ENCODE peak calls at places on chromosomes 5 and 9, in seven cellular contexts. One of them, this sample, is unnamed. For H3K4me1, the result is how much of the 10 kb centered on the place peaks cover.

GRCh38 chr9:7756088-7756487 is 43.5 kb downstream of the DMAC1 start:
- DNase-seq in PC-3: no peak
- DNase-seq in left ventricle myocardium inferior: no peak
- DNase-seq in IMR-90: no peak
- DNase-seq in suprapubic skin: no peak
- DNase-seq in right cardiac atrium: no peak
- DNase-seq in A549: no peak
- DNase-seq in this sample: no peak

GRCh38 chr5:139878093-139878492 is 82.5 kb downstream of the PSD2 start:
- DNase-seq in PC-3: peak
- DNase-seq in left ventricle myocardium inferior: no peak
- DNase-seq in IMR-90: no peak
- DNase-seq in suprapubic skin: no peak
- DNase-seq in right cardiac atrium: no peak
- DNase-seq in A549: no peak
- DNase-seq in this sample: no peak

GRCh38 chr5:142806769-142807377 is 36.7 kb downstream of the ARHGAP26 start:
- DNase-seq in PC-3: no peak
- DNase-seq in left ventricle myocardium inferior: no peak
- DNase-seq in IMR-90: no peak
- DNase-seq in suprapubic skin: no peak
- DNase-seq in right cardiac atrium: no peak
- DNase-seq in A549: no peak
- DNase-seq in this sample: no peak

GRCh38 chr5:149799119-149799623 is 69.1 kb downstream of the PPARGC1B start:
- DNase-seq in PC-3: peak
- DNase-seq in left ventricle myocardium inferior: peak
- DNase-seq in IMR-90: peak
- DNase-seq in suprapubic skin: no peak
- DNase-seq in right cardiac atrium: peak
- DNase-seq in A549: peak
- DNase-seq in this sample: peak

GRCh38 chr9:111937781-111938426 is 41.3 kb downstream of the UGCG start:
- DNase-seq in PC-3: no peak
- DNase-seq in left ventricle myocardium inferior: peak
- DNase-seq in IMR-90: peak
- DNase-seq in suprapubic skin: no peak
- DNase-seq in right cardiac atrium: no peak
- DNase-seq in A549: no peak
- DNase-seq in this sample: peak

GRCh38 chr5:343461-344401 is 22.2 kb downstream of the AHRR start:
- DNase-seq in PC-3: peak
- DNase-seq in left ventricle myocardium inferior: peak
- DNase-seq in IMR-90: peak
- DNase-seq in suprapubic skin: no peak
- DNase-seq in right cardiac atrium: peak
- DNase-seq in A549: peak
- DNase-seq in this sample: peak

GRCh38 chr9:31854187-31854586 is 530.3 kb upstream of the ACO1 start:
- DNase-seq in PC-3: no peak
- DNase-seq in left ventricle myocardium inferior: no peak
- DNase-seq in IMR-90: no peak
- DNase-seq in suprapubic skin: no peak
- DNase-seq in right cardiac atrium: peak
- DNase-seq in A549: no peak
- DNase-seq in this sample: no peak

GRCh38 chr9:5838884-5839571 is 6.1 kb upstream of the ERMP1 start:
- DNase-seq in PC-3: peak
- DNase-seq in left ventricle myocardium inferior: no peak
- DNase-seq in IMR-90: peak
- DNase-seq in suprapubic skin: no peak
- DNase-seq in right cardiac atrium: no peak
- DNase-seq in A549: peak
- DNase-seq in this sample: peak

GRCh38 chr9:106286249-106286648 is 576.7 kb upstream of the ZNF462 start:
- DNase-seq in PC-3: peak
- DNase-seq in left ventricle myocardium inferior: no peak
- DNase-seq in IMR-90: no peak
- DNase-seq in suprapubic skin: no peak
- DNase-seq in right cardiac atrium: no peak
- DNase-seq in A549: peak
- DNase-seq in this sample: no peak

GRCh38 chr5:124702442-124703024 is 43.9 kb downstream of the ZNF608 start:
- DNase-seq in PC-3: no peak
- DNase-seq in left ventricle myocardium inferior: no peak
- DNase-seq in IMR-90: no peak
- DNase-seq in suprapubic skin: no peak
- DNase-seq in right cardiac atrium: no peak
- DNase-seq in A549: no peak
- DNase-seq in this sample: no peak

GRCh38 chr5:124703995-124704394 is 42.4 kb downstream of the ZNF608 start:
- DNase-seq in PC-3: no peak
- DNase-seq in left ventricle myocardium inferior: no peak
- DNase-seq in IMR-90: no peak
- DNase-seq in suprapubic skin: no peak
- DNase-seq in right cardiac atrium: no peak
- DNase-seq in A549: no peak
- DNase-seq in this sample: no peak

GRCh38 chr5:124700930-124701458 is 45.4 kb downstream of the ZNF608 start:
- DNase-seq in PC-3: no peak
- DNase-seq in left ventricle myocardium inferior: no peak
- DNase-seq in IMR-90: no peak
- DNase-seq in suprapubic skin: no peak
- DNase-seq in right cardiac atrium: no peak
- DNase-seq in A549: no peak
- DNase-seq in this sample: no peak

GRCh38 chr5:124700333-124700732 is 46.1 kb downstream of the ZNF608 start:
- DNase-seq in PC-3: no peak
- DNase-seq in left ventricle myocardium inferior: no peak
- DNase-seq in IMR-90: no peak
- DNase-seq in suprapubic skin: no peak
- DNase-seq in right cardiac atrium: no peak
- DNase-seq in A549: no peak
- DNase-seq in this sample: no peak

GRCh38 chr5:124701873-124702272 is 44.6 kb downstream of the ZNF608 start:
- DNase-seq in PC-3: no peak
- DNase-seq in left ventricle myocardium inferior: no peak
- DNase-seq in IMR-90: no peak
- DNase-seq in suprapubic skin: no peak
- DNase-seq in right cardiac atrium: no peak
- DNase-seq in A549: no peak
- DNase-seq in this sample: no peak
- H3K4me1 ChIP-seq in PC-3: under half
- H3K4me1 ChIP-seq in left ventricle myocardium inferior: half or more
- H3K4me1 ChIP-seq in IMR-90: under half
- H3K4me1 ChIP-seq in suprapubic skin: under half
- H3K4me1 ChIP-seq in right cardiac atrium: under half
- H3K4me1 ChIP-seq in A549: under half
- H3K4me1 ChIP-seq in this sample: under half

GRCh38 chr5:141703133-141703561 is 21.1 kb upstream of the ARAP3 start:
- DNase-seq in PC-3: no peak
- DNase-seq in left ventricle myocardium inferior: no peak
- DNase-seq in IMR-90: no peak
- DNase-seq in suprapubic skin: no peak
- DNase-seq in right cardiac atrium: no peak
- DNase-seq in A549: no peak
- DNase-seq in this sample: no peak
- H3K4me1 ChIP-seq in PC-3: under half
- H3K4me1 ChIP-seq in left ventricle myocardium inferior: under half
- H3K4me1 ChIP-seq in IMR-90: under half
- H3K4me1 ChIP-seq in suprapubic skin: under half
- H3K4me1 ChIP-seq in right cardiac atrium: under half
- H3K4me1 ChIP-seq in A549: under half
- H3K4me1 ChIP-seq in this sample: under half

DNA sequence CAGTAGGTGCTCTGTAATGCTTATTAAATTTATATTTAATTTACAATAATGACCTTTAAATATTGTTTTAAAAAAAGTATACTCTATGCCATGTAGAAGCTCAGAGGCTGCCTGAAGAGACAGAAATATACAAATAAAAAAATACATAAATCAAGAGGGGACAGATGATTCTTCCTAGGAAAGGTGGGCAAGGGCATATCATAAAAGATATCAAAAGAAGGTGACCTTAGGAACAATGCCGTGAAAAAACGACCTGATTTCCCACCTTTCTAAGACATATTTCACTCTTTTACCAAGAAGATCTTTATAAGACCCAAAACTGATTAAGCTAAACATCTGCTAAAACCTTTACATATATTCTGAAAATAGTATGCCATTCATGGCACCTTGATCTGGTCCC is 128.9 kb downstream of the NFIB start:
- DNase-seq in PC-3: no peak
- DNase-seq in left ventricle myocardium inferior: no peak
- DNase-seq in IMR-90: no peak
- DNase-seq in suprapubic skin: no peak
- DNase-seq in right cardiac atrium: no peak
- DNase-seq in A549: no peak
- DNase-seq in this sample: no peak
- H3K4me1 ChIP-seq in PC-3: under half
- H3K4me1 ChIP-seq in left ventricle myocardium inferior: half or more
- H3K4me1 ChIP-seq in IMR-90: under half
- H3K4me1 ChIP-seq in suprapubic skin: half or more
- H3K4me1 ChIP-seq in right cardiac atrium: under half
- H3K4me1 ChIP-seq in A549: under half
- H3K4me1 ChIP-seq in this sample: under half

DNA sequence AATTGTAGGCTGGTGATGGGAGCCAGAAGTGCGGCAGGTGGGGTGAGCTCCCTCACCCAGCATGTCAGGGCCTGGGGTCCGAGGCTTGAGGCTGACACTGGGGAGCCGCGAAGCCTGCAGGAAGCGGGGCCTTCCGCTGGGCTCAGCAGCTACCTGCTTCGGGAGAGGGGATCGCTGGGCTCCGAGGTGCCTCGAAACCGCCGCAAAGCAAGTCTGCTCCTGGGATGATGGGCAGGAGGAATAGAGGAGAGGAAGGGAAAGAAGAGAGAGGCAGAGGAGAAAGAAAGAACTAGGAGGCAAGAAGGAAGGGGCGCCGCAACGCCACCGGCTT is 1.5 kb upstream of the PRDM12 start:
- DNase-seq in PC-3: no peak
- DNase-seq in left ventricle myocardium inferior: no peak
- DNase-seq in IMR-90: no peak
- DNase-seq in suprapubic skin: no peak
- DNase-seq in right cardiac atrium: no peak
- DNase-seq in A549: no peak
- DNase-seq in this sample: no peak
- H3K4me1 ChIP-seq in PC-3: under half
- H3K4me1 ChIP-seq in left ventricle myocardium inferior: half or more
- H3K4me1 ChIP-seq in IMR-90: under half
- H3K4me1 ChIP-seq in suprapubic skin: half or more
- H3K4me1 ChIP-seq in right cardiac atrium: under half
- H3K4me1 ChIP-seq in A549: under half
- H3K4me1 ChIP-seq in this sample: under half

DNA sequence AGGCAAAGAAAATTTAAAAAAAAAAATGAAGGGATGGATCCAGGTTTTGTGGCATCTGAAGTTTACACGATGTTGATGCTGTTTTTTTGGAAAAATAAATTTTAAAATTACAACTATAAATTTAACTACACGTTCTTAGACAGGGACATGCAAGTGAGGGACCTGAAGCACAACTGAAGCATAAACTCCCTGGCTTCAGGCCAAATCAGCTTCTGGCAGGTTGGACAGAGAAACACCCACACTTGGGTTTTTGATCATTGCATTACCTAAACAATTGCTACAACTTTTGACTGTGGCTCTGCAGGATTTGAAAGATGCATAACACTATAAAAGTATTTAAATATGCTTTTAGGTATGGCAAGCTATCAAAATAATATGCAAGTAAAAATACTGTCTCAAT is 1318.3 kb upstream of the DMAC1 start:
- DNase-seq in PC-3: no peak
- DNase-seq in left ventricle myocardium inferior: no peak
- DNase-seq in IMR-90: no peak
- DNase-seq in suprapubic skin: no peak
- DNase-seq in right cardiac atrium: no peak
- DNase-seq in A549: no peak
- DNase-seq in this sample: no peak
- H3K4me1 ChIP-seq in PC-3: under half
- H3K4me1 ChIP-seq in left ventricle myocardium inferior: under half
- H3K4me1 ChIP-seq in IMR-90: under half
- H3K4me1 ChIP-seq in suprapubic skin: under half
- H3K4me1 ChIP-seq in right cardiac atrium: under half
- H3K4me1 ChIP-seq in A549: under half
- H3K4me1 ChIP-seq in this sample: under half

GRCh38 chr9:110029815-110030480 is 178.0 kb downstream of the C9orf152 start:
- DNase-seq in PC-3: no peak
- DNase-seq in left ventricle myocardium inferior: no peak
- DNase-seq in IMR-90: no peak
- DNase-seq in suprapubic skin: no peak
- DNase-seq in right cardiac atrium: no peak
- DNase-seq in A549: no peak
- DNase-seq in this sample: no peak
- H3K4me1 ChIP-seq in PC-3: under half
- H3K4me1 ChIP-seq in left ventricle myocardium inferior: under half
- H3K4me1 ChIP-seq in IMR-90: under half
- H3K4me1 ChIP-seq in suprapubic skin: under half
- H3K4me1 ChIP-seq in right cardiac atrium: under half
- H3K4me1 ChIP-seq in A549: under half
- H3K4me1 ChIP-seq in this sample: under half

GRCh38 chr9:91417602-91418218 is 5.9 kb downstream of the NFIL3 start:
- DNase-seq in PC-3: no peak
- DNase-seq in left ventricle myocardium inferior: no peak
- DNase-seq in IMR-90: no peak
- DNase-seq in suprapubic skin: no peak
- DNase-seq in right cardiac atrium: no peak
- DNase-seq in A549: no peak
- DNase-seq in this sample: no peak
- H3K4me1 ChIP-seq in PC-3: under half
- H3K4me1 ChIP-seq in left ventricle myocardium inferior: half or more
- H3K4me1 ChIP-seq in IMR-90: under half
- H3K4me1 ChIP-seq in suprapubic skin: under half
- H3K4me1 ChIP-seq in right cardiac atrium: under half
- H3K4me1 ChIP-seq in A549: half or more
- H3K4me1 ChIP-seq in this sample: under half

GRCh38 chr9:127979015-127979332 is 1.8 kb downstream of the EEIG1 start:
- DNase-seq in PC-3: no peak
- DNase-seq in left ventricle myocardium inferior: no peak
- DNase-seq in IMR-90: no peak
- DNase-seq in suprapubic skin: no peak
- DNase-seq in right cardiac atrium: no peak
- DNase-seq in A549: no peak
- DNase-seq in this sample: no peak
- H3K4me1 ChIP-seq in PC-3: under half
- H3K4me1 ChIP-seq in left ventricle myocardium inferior: half or more
- H3K4me1 ChIP-seq in IMR-90: under half
- H3K4me1 ChIP-seq in suprapubic skin: half or more
- H3K4me1 ChIP-seq in right cardiac atrium: under half
- H3K4me1 ChIP-seq in A549: half or more
- H3K4me1 ChIP-seq in this sample: under half

GRCh38 chr5:137075163-137075970 is 423.8 kb downstream of the SPOCK1 start:
- DNase-seq in PC-3: peak
- DNase-seq in left ventricle myocardium inferior: peak
- DNase-seq in IMR-90: peak
- DNase-seq in suprapubic skin: no peak
- DNase-seq in right cardiac atrium: peak
- DNase-seq in A549: peak
- DNase-seq in this sample: peak
- H3K4me1 ChIP-seq in PC-3: under half
- H3K4me1 ChIP-seq in left ventricle myocardium inferior: under half
- H3K4me1 ChIP-seq in IMR-90: under half
- H3K4me1 ChIP-seq in suprapubic skin: under half
- H3K4me1 ChIP-seq in right cardiac atrium: under half
- H3K4me1 ChIP-seq in A549: under half
- H3K4me1 ChIP-seq in this sample: under half

This sample was measured in transverse colon.